ENCODE peak calls at places on chromosome 22, in four cellular contexts. One of them, this sample, is unnamed.

GRCh38 chr22:38240734-38241252 is 32.0 kb downstream of the TMEM184B start:
- DNase-seq in GM12878: no peak
- DNase-seq in HepG2: no peak
- DNase-seq in K562: peak
- DNase-seq in this sample: no peak

GRCh38 chr22:46121079-46121478 is 29.2 kb upstream of the PPARA start:
- DNase-seq in GM12878: no peak
- DNase-seq in HepG2: no peak
- DNase-seq in K562: no peak
- DNase-seq in this sample: no peak

GRCh38 chr22:44497904-44498242 is at the start of gene RTL6:
- DNase-seq in GM12878: no peak
- DNase-seq in HepG2: no peak
- DNase-seq in K562: no peak
- DNase-seq in this sample: no peak

GRCh38 chr22:44357962-44358553 is 45.3 kb upstream of the SHISAL1 start:
- DNase-seq in GM12878: no peak
- DNase-seq in HepG2: no peak
- DNase-seq in K562: no peak
- DNase-seq in this sample: no peak

GRCh38 chr22:50035131-50035881 is 22.7 kb upstream of the IL17REL start:
- DNase-seq in GM12878: no peak
- DNase-seq in HepG2: no peak
- DNase-seq in K562: no peak
- DNase-seq in this sample: no peak

GRCh38 chr22:29580200-29580810 is 608 bp downstream of the NIPSNAP1 start:
- DNase-seq in GM12878: no peak
- DNase-seq in HepG2: peak
- DNase-seq in K562: no peak
- DNase-seq in this sample: no peak

GRCh38 chr22:32558681-32559355 is 84.2 kb downstream of the FBXO7 start:
- DNase-seq in GM12878: no peak
- DNase-seq in HepG2: no peak
- DNase-seq in K562: no peak
- DNase-seq in this sample: no peak

GRCh38 chr22:46951973-46952372 is 189.5 kb downstream of the TBC1D22A start:
- DNase-seq in GM12878: no peak
- DNase-seq in HepG2: no peak
- DNase-seq in K562: no peak
- DNase-seq in this sample: no peak

GRCh38 chr22:50444663-50445062 is 30.2 kb downstream of the SBF1 start:
- DNase-seq in GM12878: no peak
- DNase-seq in HepG2: no peak
- DNase-seq in K562: no peak
- DNase-seq in this sample: no peak

GRCh38 chr22:27715078-27715477 is 86.5 kb downstream of the MN1 start:
- DNase-seq in GM12878: no peak
- DNase-seq in HepG2: no peak
- DNase-seq in K562: no peak
- DNase-seq in this sample: no peak

GRCh38 chr22:47372596-47373385 is 610.3 kb downstream of the TBC1D22A start:
- DNase-seq in GM12878: no peak
- DNase-seq in HepG2: no peak
- DNase-seq in K562: no peak
- DNase-seq in this sample: no peak

GRCh38 chr22:40529817-40530216 is 106.7 kb downstream of the MRTFA start:
- DNase-seq in GM12878: no peak
- DNase-seq in HepG2: no peak
- DNase-seq in K562: no peak
- DNase-seq in this sample: no peak

GRCh38 chr22:50202130-50202671 is 1.4 kb downstream of the SELENOO start:
- DNase-seq in GM12878: no peak
- DNase-seq in HepG2: no peak
- DNase-seq in K562: no peak
- DNase-seq in this sample: no peak

GRCh38 chr22:30694171-30694637 is 470 bp upstream of the OSBP2 start:
- DNase-seq in GM12878: no peak
- DNase-seq in HepG2: no peak
- DNase-seq in K562: no peak
- DNase-seq in this sample: peak

GRCh38 chr22:45196308-45196707 is 32.6 kb downstream of the NUP50 start:
- DNase-seq in GM12878: no peak
- DNase-seq in HepG2: no peak
- DNase-seq in K562: no peak
- DNase-seq in this sample: no peak

GRCh38 chr22:20758688-20759087 is 15.2 kb upstream of the SERPIND1 start:
- DNase-seq in GM12878: no peak
- DNase-seq in HepG2: peak
- DNase-seq in K562: no peak
- DNase-seq in this sample: no peak
- TF ChIP-seq FOXK2 in GM12878: no peak
- TF ChIP-seq FOXK2 in HepG2: no peak
- TF ChIP-seq FOXK2 in K562: no peak
- TF ChIP-seq FOXK2 in this sample: no peak

GRCh38 chr22:41987276-41987675 is 11.3 kb upstream of the WBP2NL start:
- DNase-seq in GM12878: no peak
- DNase-seq in HepG2: no peak
- DNase-seq in K562: no peak
- DNase-seq in this sample: no peak
- TF ChIP-seq FOXM1 in GM12878: no peak
- TF ChIP-seq FOXM1 in HepG2: no peak
- TF ChIP-seq FOXM1 in K562: no peak
- TF ChIP-seq FOXM1 in this sample: no peak

DNA sequence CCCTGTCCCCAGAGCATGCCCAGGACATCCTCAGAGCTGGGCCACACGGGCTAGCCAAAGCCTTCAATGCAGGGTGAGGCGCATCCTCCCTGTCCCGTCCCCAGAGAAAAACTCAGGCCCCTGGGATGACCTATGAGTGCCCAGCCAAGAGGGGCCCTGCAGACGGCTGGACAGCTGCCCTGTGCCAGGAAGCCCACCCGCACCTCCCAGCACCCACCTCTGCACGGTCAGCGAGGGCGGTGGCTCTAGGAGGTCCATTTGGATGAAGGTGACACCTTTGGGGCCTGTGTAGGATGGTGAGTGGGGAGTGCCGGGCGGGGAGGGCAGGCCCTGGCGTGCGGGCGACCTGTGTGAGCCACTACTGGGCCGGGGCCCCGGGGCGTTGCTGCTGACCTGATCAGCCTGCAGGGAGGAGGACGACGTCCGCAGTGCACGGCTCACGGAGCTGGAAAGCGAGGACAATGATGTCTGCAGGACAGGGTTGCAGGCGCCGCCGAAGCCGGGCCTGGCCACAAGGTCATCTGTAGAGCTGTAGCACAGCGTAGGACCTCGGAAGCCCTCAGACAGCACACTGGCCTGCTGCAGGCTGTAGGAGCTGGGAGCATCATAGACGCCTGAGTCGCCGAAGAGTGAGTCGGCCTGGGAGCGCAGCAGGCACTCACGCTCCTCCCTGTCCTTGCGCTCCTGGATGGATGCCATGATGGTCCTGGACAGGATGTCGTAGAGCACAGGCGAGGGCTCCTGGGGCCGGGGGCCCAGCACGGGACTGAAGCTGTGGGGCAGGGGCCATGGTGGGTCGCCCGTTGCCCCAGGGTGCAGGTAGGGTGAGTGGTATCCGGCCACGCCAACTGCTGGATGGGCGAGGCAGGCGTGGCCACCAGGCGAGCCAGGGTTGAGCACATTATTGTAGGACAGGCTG is 180.5 kb downstream of the IGLL1 start:
- DNase-seq in GM12878: no peak
- DNase-seq in HepG2: no peak
- DNase-seq in K562: no peak
- DNase-seq in this sample: no peak
- TF ChIP-seq FOXK2 in GM12878: no peak
- TF ChIP-seq FOXK2 in HepG2: no peak
- TF ChIP-seq FOXK2 in K562: no peak
- TF ChIP-seq FOXK2 in this sample: no peak

GRCh38 chr22:26568207-26568706 is 21.7 kb downstream of the TPST2 start:
- DNase-seq in GM12878: no peak
- DNase-seq in HepG2: no peak
- DNase-seq in K562: no peak
- DNase-seq in this sample: no peak
- TF ChIP-seq FOXM1 in GM12878: no peak
- TF ChIP-seq FOXM1 in HepG2: no peak
- TF ChIP-seq FOXM1 in K562: no peak
- TF ChIP-seq FOXM1 in this sample: no peak

GRCh38 chr22:36807627-36808026 is 9.2 kb downstream of the PVALB start:
- DNase-seq in GM12878: no peak
- DNase-seq in HepG2: no peak
- DNase-seq in K562: no peak
- DNase-seq in this sample: no peak

GRCh38 chr22:36811094-36811797 is 5.6 kb downstream of the PVALB start:
- DNase-seq in GM12878: no peak
- DNase-seq in HepG2: no peak
- DNase-seq in K562: no peak
- DNase-seq in this sample: no peak

GRCh38 chr22:36806824-36807223 is 10.0 kb downstream of the PVALB start:
- DNase-seq in GM12878: no peak
- DNase-seq in HepG2: no peak
- DNase-seq in K562: no peak
- DNase-seq in this sample: no peak

GRCh38 chr22:36809351-36809750 is 7.5 kb downstream of the PVALB start:
- DNase-seq in GM12878: no peak
- DNase-seq in HepG2: no peak
- DNase-seq in K562: no peak
- DNase-seq in this sample: no peak

DNA sequence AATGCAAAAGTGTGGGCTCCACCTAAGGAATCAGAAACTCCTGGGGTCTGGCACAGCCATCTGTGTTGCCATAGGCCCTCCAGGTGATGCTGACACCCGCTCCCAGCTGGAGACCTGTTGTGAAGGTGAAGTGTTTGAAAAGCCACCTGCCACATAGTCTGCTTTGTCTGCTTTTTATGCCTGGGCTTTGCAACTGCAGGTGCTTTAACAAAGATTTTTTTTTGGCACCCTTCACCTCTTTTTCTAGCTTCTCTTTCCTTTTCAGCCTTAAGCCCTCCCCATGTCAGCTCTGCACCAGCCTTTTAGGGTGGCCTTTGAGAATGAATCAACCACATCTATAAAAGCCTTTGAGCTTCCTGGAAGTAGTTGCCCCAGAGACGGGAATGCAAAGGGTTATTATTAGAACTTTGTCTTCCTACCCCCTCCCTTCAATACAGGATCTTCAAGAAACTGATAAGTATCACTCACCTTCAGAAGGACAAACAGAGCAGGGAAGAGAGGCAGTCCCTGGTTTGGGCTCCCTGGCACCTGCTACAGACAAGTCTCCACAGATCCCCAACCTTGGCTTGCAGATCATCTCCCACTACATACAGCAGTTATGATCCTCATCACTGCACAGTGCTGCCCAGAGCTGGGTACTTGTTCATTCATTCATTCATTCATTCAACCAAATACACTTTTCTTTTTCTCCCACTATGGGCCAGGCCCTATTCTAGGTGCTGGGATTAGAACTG is 8.1 kb downstream of the PVALB start:
- DNase-seq in GM12878: no peak
- DNase-seq in HepG2: no peak
- DNase-seq in K562: no peak
- DNase-seq in this sample: no peak
- TF ChIP-seq FOXK2 in GM12878: no peak
- TF ChIP-seq FOXK2 in HepG2: no peak
- TF ChIP-seq FOXK2 in K562: no peak
- TF ChIP-seq FOXK2 in this sample: no peak

GRCh38 chr22:39492186-39492585 is 9.9 kb upstream of the MIEF1 start:
- DNase-seq in GM12878: no peak
- DNase-seq in HepG2: no peak
- DNase-seq in K562: no peak
- DNase-seq in this sample: no peak
- TF ChIP-seq FOXM1 in GM12878: no peak
- TF ChIP-seq FOXM1 in HepG2: no peak
- TF ChIP-seq FOXM1 in K562: no peak
- TF ChIP-seq FOXM1 in this sample: no peak

This sample was measured in HEK293T.